ENCODE peak calls at places on chromosome 14, in five cellular contexts. One of them, this sample, is unnamed.

GRCh38 chr14:101227611-101228594 is 324.4 kb upstream of the RTL1 start:
- DNase-seq in lung: no peak
- DNase-seq in NB4: no peak
- DNase-seq in heart left ventricle: no peak
- DNase-seq in neural progenitor cell: no peak
- DNase-seq in this sample: no peak

GRCh38 chr14:77495354-77495753 is 3.3 kb downstream of the ISM2 start:
- DNase-seq in heart left ventricle: no peak
- DNase-seq in neural progenitor cell: no peak
- DNase-seq in NB4: no peak
- DNase-seq in lung: no peak
- DNase-seq in this sample: no peak

GRCh38 chr14:102883028-102883953 is 39.2 kb upstream of the AMN start:
- DNase-seq in NB4: no peak
- DNase-seq in heart left ventricle: no peak
- DNase-seq in lung: no peak
- DNase-seq in neural progenitor cell: no peak
- DNase-seq in this sample: no peak

GRCh38 chr14:71852201-71852600 is 80.0 kb upstream of the RGS6 start:
- DNase-seq in heart left ventricle: no peak
- DNase-seq in lung: no peak
- DNase-seq in neural progenitor cell: peak
- DNase-seq in NB4: peak
- DNase-seq in this sample: no peak

GRCh38 chr14:98189944-98190343 is 1082.1 kb downstream of the BCL11B start:
- DNase-seq in heart left ventricle: no peak
- DNase-seq in lung: no peak
- DNase-seq in NB4: no peak
- DNase-seq in neural progenitor cell: no peak
- DNase-seq in this sample: no peak

GRCh38 chr14:96051231-96051630 is 12.1 kb downstream of the C14orf132 start:
- DNase-seq in heart left ventricle: no peak
- DNase-seq in neural progenitor cell: no peak
- DNase-seq in lung: no peak
- DNase-seq in NB4: no peak
- DNase-seq in this sample: no peak

GRCh38 chr14:80491131-80491530 is 279.8 kb upstream of the DIO2 start:
- DNase-seq in heart left ventricle: peak
- DNase-seq in neural progenitor cell: no peak
- DNase-seq in NB4: no peak
- DNase-seq in lung: no peak
- DNase-seq in this sample: peak

GRCh38 chr14:85607571-85608219 is 77.8 kb downstream of the FLRT2 start:
- DNase-seq in NB4: peak
- DNase-seq in lung: no peak
- DNase-seq in heart left ventricle: no peak
- DNase-seq in neural progenitor cell: no peak
- DNase-seq in this sample: no peak

GRCh38 chr14:99604766-99605298 is 825 bp upstream of the CCDC85C start:
- DNase-seq in neural progenitor cell: peak
- DNase-seq in NB4: peak
- DNase-seq in heart left ventricle: no peak
- DNase-seq in lung: no peak
- DNase-seq in this sample: peak

GRCh38 chr14:70909788-70910614 is 2.7 kb downstream of the PCNX1 start:
- DNase-seq in lung: no peak
- DNase-seq in NB4: peak
- DNase-seq in heart left ventricle: no peak
- DNase-seq in neural progenitor cell: peak
- DNase-seq in this sample: no peak

GRCh38 chr14:27040552-27040951 is 442.7 kb upstream of the NOVA1 start:
- DNase-seq in neural progenitor cell: no peak
- DNase-seq in heart left ventricle: no peak
- DNase-seq in lung: no peak
- DNase-seq in NB4: no peak
- DNase-seq in this sample: no peak

GRCh38 chr14:35789651-35790050 is 19.4 kb downstream of the RALGAPA1 start:
- DNase-seq in heart left ventricle: no peak
- DNase-seq in neural progenitor cell: no peak
- DNase-seq in lung: no peak
- DNase-seq in NB4: peak
- DNase-seq in this sample: no peak

DNA sequence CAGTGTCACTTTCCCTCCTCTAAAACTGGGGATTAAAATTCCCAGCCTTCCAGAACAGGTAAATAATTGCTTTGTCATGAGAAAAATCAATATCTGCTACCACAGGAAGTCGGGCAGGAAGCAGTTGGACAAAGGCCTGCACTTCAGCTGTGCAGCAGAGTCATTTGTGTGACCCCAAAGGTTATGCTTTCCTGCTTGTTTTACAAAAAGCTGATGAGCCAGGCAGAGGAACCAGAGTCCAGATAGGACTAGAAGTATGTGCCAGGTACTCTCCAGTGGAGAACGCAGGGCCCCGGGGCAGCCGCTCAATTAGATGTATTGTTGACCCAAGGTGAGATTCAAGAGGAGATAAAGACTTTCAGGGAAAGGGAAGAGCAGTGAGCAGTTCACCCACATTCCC is 117.1 kb upstream of the FRMD6 start:
- DNase-seq in NB4: no peak
- DNase-seq in neural progenitor cell: no peak
- DNase-seq in heart left ventricle: no peak
- DNase-seq in lung: no peak
- DNase-seq in this sample: no peak
- H3K4me3 ChIP-seq in NB4: no peak
- H3K4me3 ChIP-seq in neural progenitor cell: no peak
- H3K4me3 ChIP-seq in heart left ventricle: no peak
- H3K4me3 ChIP-seq in lung: no peak
- H3K4me3 ChIP-seq in this sample: no peak

DNA sequence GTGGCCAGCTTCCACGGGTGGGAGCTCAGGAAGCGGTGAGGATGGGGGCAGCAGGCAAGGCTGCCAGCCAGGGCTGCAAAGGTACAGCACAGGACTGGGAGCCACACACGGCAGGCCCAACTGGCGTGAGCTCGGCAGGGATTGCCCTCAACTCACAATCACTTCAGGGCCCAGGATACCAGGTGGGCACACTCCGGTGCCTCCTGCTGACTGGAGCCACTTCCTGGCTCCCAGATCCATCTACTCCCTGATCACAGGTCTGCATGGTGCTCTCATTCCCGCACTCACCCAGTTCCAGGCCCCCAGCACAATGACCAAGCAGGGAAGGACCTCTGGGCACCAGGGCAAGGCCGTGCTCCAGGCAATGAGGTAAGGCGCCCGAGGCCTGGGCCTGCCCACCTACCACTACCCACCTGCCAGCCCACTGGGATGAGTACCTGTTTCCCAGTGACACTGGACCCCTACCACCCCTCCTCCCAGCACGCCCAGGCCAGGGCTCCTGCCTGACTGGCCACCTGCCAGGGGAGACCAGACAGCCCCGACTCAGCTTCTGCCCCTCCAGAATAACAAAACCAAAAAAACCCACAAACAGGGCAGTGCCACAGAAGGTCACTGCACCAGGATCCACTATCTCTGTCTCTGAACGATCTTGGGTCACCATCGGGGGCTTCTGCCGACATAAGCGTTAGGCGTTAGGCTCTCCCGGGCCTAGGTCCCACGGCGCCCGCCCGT is 1.8 kb downstream of the JAG2 start:
- DNase-seq in neural progenitor cell: no peak
- DNase-seq in lung: no peak
- DNase-seq in NB4: no peak
- DNase-seq in heart left ventricle: no peak
- DNase-seq in this sample: no peak
- H3K4me3 ChIP-seq in neural progenitor cell: no peak
- H3K4me3 ChIP-seq in lung: peak
- H3K4me3 ChIP-seq in NB4: no peak
- H3K4me3 ChIP-seq in heart left ventricle: peak
- H3K4me3 ChIP-seq in this sample: peak

DNA sequence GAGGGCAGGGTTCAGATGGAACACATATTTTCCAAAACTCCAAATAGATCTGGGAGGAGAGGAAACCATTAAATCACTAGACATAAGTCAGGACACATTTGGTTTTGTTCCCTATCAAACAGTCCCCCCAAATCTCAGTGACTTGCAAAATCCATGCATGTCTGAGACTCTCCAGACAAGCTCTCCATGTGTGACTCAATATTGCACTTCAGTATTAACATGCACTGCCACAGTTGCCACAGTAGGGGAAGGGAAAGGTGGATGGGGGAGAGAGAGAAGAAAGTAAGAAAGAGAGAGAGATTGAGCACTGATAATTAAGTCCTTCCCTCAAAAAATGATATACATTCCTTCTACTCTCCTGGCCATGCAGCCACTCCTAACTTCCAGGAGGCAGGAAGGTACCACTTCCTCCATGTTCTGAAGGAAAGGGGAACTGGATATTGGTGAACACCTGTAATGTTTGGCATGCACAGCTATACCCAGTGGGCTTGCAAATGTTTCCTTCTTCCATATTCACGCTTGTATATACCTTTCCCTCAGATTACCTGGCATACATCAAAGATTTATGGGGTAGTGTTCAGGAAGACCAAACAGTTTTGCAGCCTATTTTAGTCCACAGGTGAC is 310.0 kb downstream of the ZFP36L1 start:
- DNase-seq in heart left ventricle: no peak
- DNase-seq in lung: no peak
- DNase-seq in neural progenitor cell: no peak
- DNase-seq in NB4: no peak
- DNase-seq in this sample: no peak
- H3K4me3 ChIP-seq in heart left ventricle: no peak
- H3K4me3 ChIP-seq in lung: no peak
- H3K4me3 ChIP-seq in neural progenitor cell: no peak
- H3K4me3 ChIP-seq in NB4: no peak
- H3K4me3 ChIP-seq in this sample: no peak

DNA sequence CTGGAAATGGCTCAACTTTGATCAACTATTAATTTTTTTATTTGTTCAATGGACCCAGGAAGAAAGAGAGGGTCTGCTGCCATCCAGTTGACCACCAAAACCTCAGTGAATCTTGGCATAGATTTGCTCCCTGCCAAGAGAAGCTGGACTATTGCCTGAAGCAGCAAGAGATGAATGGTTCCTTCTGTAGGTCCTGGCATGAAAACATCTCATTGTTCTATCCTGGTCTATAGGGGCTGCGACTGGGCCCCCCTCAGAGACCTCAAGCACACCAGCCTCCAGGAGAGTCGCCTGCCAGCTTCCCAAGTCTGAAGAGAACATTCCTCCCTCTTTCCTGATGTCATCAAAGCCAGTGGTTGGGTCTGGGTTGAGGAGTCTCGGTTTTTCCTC is 204.9 kb downstream of the TMX1 start:
- DNase-seq in lung: no peak
- DNase-seq in heart left ventricle: no peak
- DNase-seq in NB4: no peak
- DNase-seq in neural progenitor cell: no peak
- DNase-seq in this sample: no peak
- H3K4me3 ChIP-seq in lung: no peak
- H3K4me3 ChIP-seq in heart left ventricle: no peak
- H3K4me3 ChIP-seq in NB4: no peak
- H3K4me3 ChIP-seq in neural progenitor cell: no peak
- H3K4me3 ChIP-seq in this sample: no peak

GRCh38 chr14:68928770-68929550 is 50.1 kb downstream of the ACTN1 start:
- DNase-seq in heart left ventricle: no peak
- DNase-seq in NB4: no peak
- DNase-seq in neural progenitor cell: no peak
- DNase-seq in lung: no peak
- DNase-seq in this sample: no peak
- H3K4me3 ChIP-seq in heart left ventricle: no peak
- H3K4me3 ChIP-seq in NB4: no peak
- H3K4me3 ChIP-seq in neural progenitor cell: no peak
- H3K4me3 ChIP-seq in lung: no peak
- H3K4me3 ChIP-seq in this sample: no peak

GRCh38 chr14:23181453-23181852 is 2.0 kb downstream of the SLC7A8 start:
- DNase-seq in neural progenitor cell: no peak
- DNase-seq in lung: no peak
- DNase-seq in NB4: no peak
- DNase-seq in heart left ventricle: no peak
- DNase-seq in this sample: no peak

GRCh38 chr14:23183076-23183475 is 384 bp downstream of the SLC7A8 start:
- DNase-seq in lung: no peak
- DNase-seq in heart left ventricle: no peak
- DNase-seq in neural progenitor cell: no peak
- DNase-seq in NB4: no peak
- DNase-seq in this sample: no peak

GRCh38 chr14:23182372-23183014 is 967 bp downstream of the SLC7A8 start:
- DNase-seq in NB4: no peak
- DNase-seq in lung: peak
- DNase-seq in neural progenitor cell: peak
- DNase-seq in heart left ventricle: no peak
- DNase-seq in this sample: no peak

GRCh38 chr14:23183479-23183878 is at the start of gene SLC7A8:
- DNase-seq in neural progenitor cell: peak
- DNase-seq in NB4: no peak
- DNase-seq in lung: peak
- DNase-seq in heart left ventricle: peak
- DNase-seq in this sample: no peak

DNA sequence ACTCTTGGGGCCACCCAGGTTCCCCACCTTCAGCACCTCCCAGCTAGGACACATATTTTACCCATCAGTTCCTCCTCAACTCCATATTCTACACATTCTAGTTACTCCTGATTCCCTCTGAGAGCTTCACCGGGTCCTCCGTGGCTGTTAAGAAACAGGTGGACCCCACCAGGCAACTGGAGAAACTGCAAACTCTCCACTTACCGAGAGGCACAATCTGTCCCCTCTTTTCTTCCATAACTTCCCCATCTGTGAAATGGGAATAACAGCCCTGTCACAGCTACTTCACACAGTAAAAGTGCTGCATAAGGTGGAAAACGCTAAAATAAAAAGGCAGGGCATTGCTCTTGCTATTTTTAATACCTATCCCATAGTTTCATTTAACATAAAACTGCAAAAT is 1.5 kb downstream of the SLC7A8 start:
- DNase-seq in neural progenitor cell: peak
- DNase-seq in NB4: no peak
- DNase-seq in heart left ventricle: no peak
- DNase-seq in lung: no peak
- DNase-seq in this sample: no peak
- H3K4me3 ChIP-seq in neural progenitor cell: peak
- H3K4me3 ChIP-seq in NB4: no peak
- H3K4me3 ChIP-seq in heart left ventricle: peak
- H3K4me3 ChIP-seq in lung: no peak
- H3K4me3 ChIP-seq in this sample: no peak